ENCODE peak calls at places on chromosomes 16 and 17, in eight cellular contexts. T is uterus, A is dorsolateral prefrontal cortex, D is brain microvascular endothelial cell, Z is HFF-Myc, C is heart right ventricle, W is Caco-2, U is tibial artery. B is an unnamed sample.
A peak's percentile ranks its signal among the peaks of the same experiment; 100 is the strongest.

GRCh38 chr17:77521076-77521475 is 380.3 kb downstream of the SEC14L1 start:
- DNase-seq in T (peak; percentile 7), A (no peak), D (no peak), Z (no peak), C (no peak), W (no peak), U (peak; percentile 33), B (no peak)

GRCh38 chr17:48012151-48012520 is 25.5 kb downstream of the COPZ2 start:
- DNase-seq in T (no peak), A (peak; percentile 74), D (no peak), Z (peak; percentile 24), C (no peak), W (no peak), U (no peak), B (no peak)

GRCh38 chr16:72224260-72224768 is 52.4 kb upstream of the PMFBP1 start:
- DNase-seq in T (no peak), A (no peak), D (no peak), Z (no peak), C (no peak), W (peak; percentile 70), U (no peak), B (no peak)

GRCh38 chr16:66869424-66869823 is 10.9 kb upstream of the PDP2 start:
- DNase-seq in T (no peak), A (no peak), D (no peak), Z (no peak), C (no peak), W (no peak), U (no peak), B (no peak)

GRCh38 chr16:11792404-11793260 is 4.4 kb downstream of the ZC3H7A start:
- DNase-seq in T (no peak), A (no peak), D (no peak), Z (no peak), C (no peak), W (no peak), U (no peak), B (peak; percentile 41)

GRCh38 chr16:30656974-30657865 is 1.0 kb upstream of the FBRS start:
- DNase-seq in T (no peak), A (peak; percentile 40), D (no peak), Z (no peak), C (no peak), W (no peak), U (no peak), B (no peak)

GRCh38 chr16:12431547-12431946 is 372.1 kb downstream of the CPPED1 start:
- DNase-seq in T (no peak), A (no peak), D (no peak), Z (no peak), C (no peak), W (no peak), U (no peak), B (no peak)

GRCh38 chr16:50309527-50310307 is 43.4 kb downstream of the ADCY7 start:
- DNase-seq in T (no peak), A (peak; percentile 26), D (no peak), Z (no peak), C (no peak), W (no peak), U (peak; percentile 62), B (no peak)

GRCh38 chr17:38705803-38706624 is 941 bp downstream of the MLLT6 start:
- DNase-seq in T (peak; percentile 72), A (no peak), D (no peak), Z (no peak), C (peak; percentile 83), W (no peak), U (peak; percentile 87), B (no peak)

GRCh38 chr16:72092832-72093447 is 480 bp downstream of the TXNL4B start:
- DNase-seq in T (no peak), A (no peak), D (peak; percentile 50), Z (peak; percentile 42), C (no peak), W (no peak), U (no peak), B (no peak)

GRCh38 chr16:75733305-75734141 is 7.2 kb upstream of the CPHXL start:
- DNase-seq in T (peak; percentile 26), A (no peak), D (peak; percentile 24), Z (peak; percentile 79), C (no peak), W (peak; percentile 84), U (peak; percentile 69), B (no peak)

GRCh38 chr17:77656054-77656453 is 302.4 kb upstream of the TNRC6C start:
- DNase-seq in T (no peak), A (no peak), D (no peak), Z (no peak), C (no peak), W (peak; percentile 22), U (peak; percentile 40), B (no peak)

GRCh38 chr17:78368348-78368747 is 8.5 kb upstream of the SOCS3 start:
- DNase-seq in T (no peak), A (no peak), D (no peak), Z (no peak), C (no peak), W (no peak), U (no peak), B (no peak)

GRCh38 chr16:5502944-5503343 is 405.3 kb upstream of the EEF2KMT start:
- DNase-seq in T (no peak), A (no peak), D (no peak), Z (no peak), C (no peak), W (no peak), U (no peak), B (no peak)

GRCh38 chr16:5505093-5505887 is 407.7 kb upstream of the EEF2KMT start:
- DNase-seq in T (no peak), A (no peak), D (no peak), Z (no peak), C (no peak), W (no peak), U (no peak), B (no peak)

GRCh38 chr16:5500526-5500925 is 402.9 kb upstream of the EEF2KMT start:
- DNase-seq in T (no peak), A (no peak), D (no peak), Z (no peak), C (no peak), W (no peak), U (no peak), B (no peak)

GRCh38 chr16:5504028-5504758 is 406.6 kb upstream of the EEF2KMT start:
- DNase-seq in T (no peak), A (peak; percentile 63), D (peak; percentile 0), Z (no peak), C (peak; percentile 5), W (no peak), U (no peak), B (no peak)

GRCh38 chr16:5502467-5502869 is 404.9 kb upstream of the EEF2KMT start:
- DNase-seq in T (no peak), A (peak; percentile 47), D (no peak), Z (no peak), C (no peak), W (peak; percentile 48), U (no peak), B (no peak)
- TF ChIP-seq CTCF in T (no peak), A (peak; percentile 55), D (no peak), Z (no peak), C (peak; percentile 45), W (peak; percentile 23), U (no peak), B (peak; percentile 62)

DNA sequence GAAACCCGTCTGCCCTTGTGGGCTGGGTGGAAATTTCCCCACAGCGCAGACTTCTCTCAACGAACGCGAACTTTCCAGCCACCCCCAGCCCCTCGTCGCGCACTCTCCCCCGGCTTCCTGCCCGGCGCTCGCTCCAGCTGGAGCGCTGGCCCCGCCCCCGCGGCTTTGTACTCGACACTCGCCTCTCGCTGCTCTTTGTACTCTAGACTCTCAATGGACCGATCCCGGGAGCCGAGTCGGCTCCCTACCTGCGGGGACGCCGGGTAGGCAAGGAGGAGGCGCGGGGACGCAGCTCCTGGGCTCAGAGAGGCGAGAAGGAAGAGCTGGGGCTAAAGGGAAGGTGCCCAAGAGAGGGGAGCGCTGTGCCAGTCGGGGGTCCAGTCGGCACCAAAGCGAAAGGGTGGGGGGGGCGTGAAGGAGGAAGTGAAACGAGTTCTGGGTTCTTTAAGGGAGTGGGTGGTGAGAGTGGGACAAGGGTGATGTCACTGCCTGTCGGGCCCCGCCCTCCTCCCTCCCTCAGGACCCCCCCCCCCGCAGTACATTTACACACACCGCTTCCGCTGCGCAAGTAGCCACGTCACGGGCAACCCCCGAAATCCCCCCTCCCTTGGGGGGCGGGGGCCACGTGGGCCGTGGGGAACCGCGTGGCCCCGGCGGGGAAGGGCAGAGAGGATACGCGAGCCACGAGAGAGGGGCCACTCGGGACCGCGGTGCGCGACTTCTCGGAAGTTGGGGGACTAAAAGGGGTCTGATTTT is 9.7 kb downstream of the KDM6B start:
- DNase-seq in T (peak; percentile 77), A (no peak), D (peak; percentile 87), Z (no peak), C (peak; percentile 85), W (peak; percentile 79), U (peak; percentile 89), B (no peak)
- H3K4me3 ChIP-seq in T (peak overlapping the region; percentile 88), A (peak overlapping the region; percentile 83), D (peak overlapping the region; percentile 78), Z (peak overlapping the region; percentile 89), C (peak overlapping the region; percentile 76), W (peak overlapping the region; percentile 68), U (peak overlapping the region; percentile 84), B (peak overlapping the region; percentile 88)

GRCh38 chr17:80262291-80262690 is 1.6 kb downstream of the RNF213 start:
- DNase-seq in T (no peak), A (no peak), D (no peak), Z (no peak), C (no peak), W (no peak), U (no peak), B (no peak)

GRCh38 chr17:80264048-80264792 is 3.6 kb downstream of the RNF213 start:
- DNase-seq in T (no peak), A (no peak), D (no peak), Z (no peak), C (no peak), W (no peak), U (no peak), B (no peak)

GRCh38 chr17:80262775-80263244 is 2.2 kb downstream of the RNF213 start:
- DNase-seq in T (no peak), A (no peak), D (no peak), Z (no peak), C (no peak), W (no peak), U (no peak), B (no peak)

GRCh38 chr17:80264793-80265075 is 4.1 kb downstream of the RNF213 start:
- DNase-seq in T (no peak), A (no peak), D (no peak), Z (no peak), C (no peak), W (no peak), U (no peak), B (no peak)

GRCh38 chr17:80263253-80264047 is 2.8 kb downstream of the RNF213 start:
- DNase-seq in T (peak; percentile 82), A (no peak), D (peak; percentile 91), Z (peak; percentile 72), C (peak; percentile 92), W (peak; percentile 62), U (peak; percentile 87), B (no peak)
- TF ChIP-seq CTCF in T (no peak), A (no peak), D (peak; percentile 36), Z (no peak), C (no peak), W (no peak), U (no peak), B (no peak)

DNA sequence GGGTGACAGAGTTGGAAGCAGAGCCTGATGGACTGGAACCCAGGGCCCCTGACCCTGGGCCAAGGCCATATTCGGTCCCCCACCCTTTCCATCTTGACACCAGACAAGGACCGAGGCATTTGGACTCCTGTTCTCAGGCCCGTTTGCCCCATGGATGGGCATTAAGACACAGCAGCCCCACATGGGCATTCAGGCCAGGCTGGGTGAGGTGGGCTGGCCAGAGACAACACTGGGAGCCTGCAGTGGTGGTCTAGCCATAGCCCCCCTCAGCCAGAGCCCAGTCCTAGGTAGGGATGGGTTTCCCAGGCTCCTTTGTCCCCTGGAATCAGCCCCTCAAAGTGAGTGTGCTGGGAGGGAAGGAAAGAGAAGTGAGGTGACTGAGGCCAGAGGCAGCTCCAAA is 1.6 kb downstream of the PDK2 start:
- DNase-seq in T (no peak), A (no peak), D (no peak), Z (no peak), C (no peak), W (no peak), U (no peak), B (no peak)
- H3K4me3 ChIP-seq in T (peak overlapping the region; percentile 59), A (peak overlapping the region; percentile 93), D (no peak overlapping the region), Z (no peak overlapping the region), C (peak overlapping the region; percentile 85), W (no peak overlapping the region), U (peak overlapping the region; percentile 77), B (no peak overlapping the region)